ENCODE peak calls at places on chromosomes 16 and 17, in five cellular contexts. T, C, N, E and S are unnamed samples.

GRCh38 chr16:71448274-71448866 is 6.5 kb upstream of the TLE7 start:
- DNase-seq in T (no peak), E (no peak), C (no peak), N (no peak), S (no peak)

GRCh38 chr17:11935734-11936406 is 61.4 kb downstream of the ZNF18 start:
- DNase-seq in C (no peak), E (no peak), T (peak; percentile 65), N (no peak), S (peak; percentile 28)

GRCh38 chr16:79047337-79047736 is 553.2 kb downstream of the MAF start:
- DNase-seq in T (no peak), N (no peak), C (no peak), E (no peak), S (no peak)

GRCh38 chr16:49277386-49277742 is 4.3 kb downstream of the CBLN1 start:
- DNase-seq in N (no peak), C (no peak), T (no peak), E (no peak), S (no peak)

GRCh38 chr16:69118994-69119393 is 13.4 kb downstream of the CHTF8 start:
- DNase-seq in C (no peak), T (no peak), E (no peak), N (no peak), S (no peak)

GRCh38 chr17:5883775-5884665 is 186.2 kb upstream of the WSCD1 start:
- DNase-seq in N (peak; percentile 57), C (peak; percentile 3), T (no peak), E (no peak), S (no peak)

GRCh38 chr17:50266384-50267073 is 7.7 kb upstream of the TMEM92 start:
- DNase-seq in T (peak; percentile 84), N (no peak), E (peak; percentile 78), C (peak; percentile 84), S (peak; percentile 88)

GRCh38 chr17:41738801-41739112 is 4.3 kb upstream of the HAP1 start:
- DNase-seq in N (no peak), E (no peak), T (no peak), C (no peak), S (no peak)

GRCh38 chr16:14139872-14140271 is 68.8 kb downstream of the MRTFB start:
- DNase-seq in T (no peak), C (no peak), E (no peak), N (no peak), S (no peak)

GRCh38 chr17:2778489-2778888 is 17.7 kb upstream of the RAP1GAP2 start:
- DNase-seq in C (no peak), E (no peak), T (no peak), N (no peak), S (no peak)

GRCh38 chr16:84717484-84717883 is 17.7 kb downstream of the USP10 start:
- DNase-seq in T (no peak), E (no peak), C (no peak), N (no peak), S (no peak)

GRCh38 chr17:14310584-14310983 is 9.7 kb downstream of the HS3ST3B1 start:
- DNase-seq in E (no peak), T (no peak), N (no peak), C (no peak), S (no peak)

GRCh38 chr17:14307560-14308024 is 6.7 kb downstream of the HS3ST3B1 start:
- DNase-seq in N (peak; percentile 39), E (no peak), C (no peak), T (no peak), S (peak; percentile 82)

GRCh38 chr17:14308965-14309879 is 8.3 kb downstream of the HS3ST3B1 start:
- DNase-seq in N (peak; percentile 97), T (peak; percentile 95), E (peak; percentile 86), C (peak; percentile 87), S (peak; percentile 97)

GRCh38 chr17:14310101-14310500 is 9.2 kb downstream of the HS3ST3B1 start:
- DNase-seq in E (no peak), N (no peak), T (no peak), C (no peak), S (no peak)

DNA sequence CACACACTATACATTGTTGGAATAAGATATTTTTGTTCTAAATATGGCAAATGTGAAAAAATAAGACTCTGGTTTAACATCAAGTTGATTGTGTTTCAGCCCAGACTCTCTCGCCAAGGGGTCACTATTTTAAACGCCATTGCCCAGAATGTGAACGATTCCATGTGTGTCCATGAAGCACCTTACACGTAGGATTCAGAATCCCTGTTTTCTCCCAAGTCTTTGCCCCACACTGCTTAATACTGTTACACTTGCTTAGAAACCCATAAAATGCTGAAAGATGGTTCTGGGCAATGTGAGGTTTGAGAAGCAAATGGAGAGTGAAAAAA is 7.7 kb downstream of the HS3ST3B1 start:
- DNase-seq in E (no peak), C (no peak), T (no peak), N (no peak), S (no peak)
- H3K4me3 ChIP-seq in E (peak overlapping the region; percentile 40), C (peak overlapping the region; percentile 59), T (peak overlapping the region; percentile 52), N (no peak overlapping the region), S (peak overlapping the region; percentile 72)

GRCh38 chr17:27413792-27414191 is 42.5 kb upstream of the KSR1 start:
- DNase-seq in E (no peak), T (no peak), N (no peak), C (no peak), S (no peak)

GRCh38 chr17:27413295-27413694 is 43.0 kb upstream of the KSR1 start:
- DNase-seq in T (no peak), N (no peak), C (no peak), E (no peak), S (no peak)

GRCh38 chr17:27415090-27415795 is 41.0 kb upstream of the KSR1 start:
- DNase-seq in C (no peak), N (no peak), T (no peak), E (no peak), S (no peak)

GRCh38 chr17:27414686-27415085 is 41.6 kb upstream of the KSR1 start:
- DNase-seq in C (no peak), T (no peak), N (no peak), E (no peak), S (no peak)

DNA sequence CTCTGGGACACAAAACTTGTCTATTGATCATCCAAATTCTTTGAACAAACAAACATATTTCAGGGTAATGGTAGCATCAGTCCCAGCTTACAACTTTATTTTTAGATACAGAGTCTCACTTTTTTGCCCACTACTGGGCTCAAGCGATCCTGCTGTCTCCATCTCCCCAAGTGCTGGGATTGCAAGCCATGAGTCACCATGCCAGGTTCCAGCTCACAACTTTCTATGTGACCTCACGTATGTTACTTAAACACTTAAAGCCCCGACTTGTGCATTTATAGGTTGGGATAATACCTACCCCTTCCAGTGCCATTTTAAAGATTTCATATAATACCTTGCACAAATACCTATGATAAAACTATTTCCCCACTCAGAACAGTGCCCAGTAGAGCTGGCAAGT is 42.0 kb upstream of the KSR1 start:
- DNase-seq in N (no peak), T (peak; percentile 10), C (no peak), E (no peak), S (peak; percentile 18)
- H3K4me3 ChIP-seq in N (no peak overlapping the region), T (no peak overlapping the region), C (no peak overlapping the region), E (no peak overlapping the region), S (no peak overlapping the region)

DNA sequence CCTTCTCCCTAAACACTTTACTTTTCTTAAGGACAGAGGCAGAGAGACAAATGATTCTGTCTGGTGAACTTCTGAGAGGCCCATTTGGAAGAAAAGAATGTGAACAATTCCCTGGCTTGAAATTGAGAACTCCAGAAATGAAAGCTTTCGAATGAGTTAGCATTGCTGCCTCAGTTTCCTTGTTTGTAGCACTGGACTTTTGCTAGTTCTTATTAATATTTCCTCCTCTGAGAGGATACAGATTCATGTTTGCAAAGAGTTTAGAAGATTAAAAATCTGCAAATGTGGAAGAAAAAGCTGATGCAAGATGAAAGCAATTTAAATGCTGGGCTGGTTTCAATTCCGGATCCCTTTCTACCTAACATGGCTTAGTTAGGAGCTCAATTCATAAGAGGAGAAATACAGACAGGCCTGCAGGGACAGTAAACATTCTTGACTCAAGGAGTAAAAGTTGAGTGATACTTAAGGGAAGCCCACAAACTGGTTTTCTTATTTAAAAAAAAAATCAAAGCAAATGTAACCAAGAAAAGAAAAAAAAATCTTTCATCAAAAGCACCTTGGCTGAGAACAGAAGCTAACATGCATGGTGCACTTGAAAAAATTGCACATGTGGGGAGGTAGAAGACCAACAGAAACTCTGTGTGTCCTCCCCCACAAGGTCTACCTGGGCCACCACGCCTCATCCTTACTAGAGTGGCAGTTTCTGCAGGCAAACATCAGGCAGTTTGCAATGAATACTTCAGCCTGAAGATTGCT is 27.1 kb downstream of the HNF1B start:
- DNase-seq in N (no peak), T (no peak), E (no peak), C (no peak), S (peak; percentile 46)
- H3K4me3 ChIP-seq in N (no peak overlapping the region), T (no peak overlapping the region), E (no peak overlapping the region), C (no peak overlapping the region), S (no peak overlapping the region)

GRCh38 chr16:400061-400540 is 1.6 kb upstream of the DECR2 start:
- DNase-seq in N (no peak), E (peak; percentile 32), C (no peak), T (no peak), S (no peak)
- H3K4me3 ChIP-seq in N (no peak overlapping the region), E (no peak overlapping the region), C (no peak overlapping the region), T (no peak overlapping the region), S (no peak overlapping the region)

DNA sequence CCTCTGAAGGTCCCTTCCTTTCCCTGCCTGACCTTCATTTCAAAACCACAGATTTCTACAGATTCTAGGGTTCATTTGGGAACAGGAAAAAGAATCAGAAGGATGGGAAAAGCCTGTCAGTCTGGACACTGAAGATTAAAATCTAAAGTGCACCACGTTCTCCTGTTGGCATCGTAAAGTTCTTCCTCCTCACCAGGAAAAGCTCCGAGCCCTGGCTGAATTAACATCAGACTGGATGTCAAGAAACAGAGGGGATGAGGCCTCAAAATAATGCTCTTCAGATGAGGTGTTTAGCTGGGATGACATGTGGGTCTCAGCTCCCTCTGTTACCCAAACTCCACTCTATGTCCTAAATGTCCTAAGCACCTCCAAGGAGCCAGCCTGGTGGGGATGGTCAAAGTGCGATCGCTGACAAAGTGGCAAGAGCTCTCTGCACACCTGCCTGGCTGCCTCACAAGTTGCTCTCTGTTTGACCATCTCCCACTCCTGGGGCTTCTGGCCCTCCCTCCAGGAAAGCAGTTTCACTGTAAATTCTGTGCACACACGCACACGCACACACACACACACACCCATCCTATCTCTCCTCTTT is 1.9 kb downstream of the PITPNA start:
- DNase-seq in N (no peak), E (no peak), T (no peak), C (no peak), S (no peak)
- H3K4me3 ChIP-seq in N (no peak overlapping the region), E (no peak overlapping the region), T (peak overlapping the region; percentile 78), C (no peak overlapping the region), S (peak overlapping the region; percentile 79)

GRCh38 chr16:19696961-19697360 is 21.1 kb downstream of the KNOP1 start:
- DNase-seq in N (no peak), T (no peak), C (no peak), E (no peak), S (no peak)
- H3K4me3 ChIP-seq in N (no peak overlapping the region), T (no peak overlapping the region), C (no peak overlapping the region), E (no peak overlapping the region), S (no peak overlapping the region)

GRCh38 chr16:89095401-89095974 is 1.8 kb downstream of the ACSF3 start:
- DNase-seq in C (no peak), T (no peak), N (no peak), E (no peak), S (no peak)
- H3K4me3 ChIP-seq in C (no peak overlapping the region), T (no peak overlapping the region), N (no peak overlapping the region), E (no peak overlapping the region), S (no peak overlapping the region)

DNA sequence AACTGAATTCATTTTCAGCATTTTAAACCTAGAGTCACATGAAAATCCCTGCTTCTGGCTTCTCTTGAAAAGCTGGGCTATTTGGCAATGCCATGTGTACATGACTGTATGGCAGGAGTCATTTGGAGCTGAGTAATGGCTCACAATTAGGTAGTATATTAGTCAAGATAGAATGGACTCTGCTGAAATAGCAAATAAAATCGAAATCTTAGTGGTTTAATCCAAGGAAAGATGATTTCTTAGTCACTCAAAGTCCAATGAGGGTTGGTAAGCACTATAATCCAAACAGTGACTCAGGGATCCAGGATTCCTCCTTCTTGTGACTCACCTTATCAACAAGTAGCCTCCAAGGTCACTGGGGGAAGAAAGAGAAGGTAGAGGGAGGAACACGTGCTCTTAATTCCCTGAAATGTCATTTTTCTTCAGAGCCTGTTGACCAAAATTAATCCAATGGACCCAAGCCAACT is 13.9 kb upstream of the PMP22 start:
- DNase-seq in N (no peak), C (peak; percentile 72), T (no peak), E (no peak), S (peak; percentile 59)
- H3K4me3 ChIP-seq in N (no peak overlapping the region), C (no peak overlapping the region), T (no peak overlapping the region), E (no peak overlapping the region), S (no peak overlapping the region)